ENCODE peak calls at places on chromosome 17, in eight cellular contexts. P is HFFc6, W is A549, T is PC-9, D is H9, B is endothelial cell, Z is D721Med, Q is HFF-Myc. I is an unnamed sample.

GRCh38 chr17:29168079-29168758 is 12.0 kb downstream of the MYO18A start:
- DNase-seq in W (no peak), Q (no peak), B (no peak), P (no peak), Z (no peak), T (no peak), D (no peak), I (no peak)

GRCh38 chr17:47324224-47325020 is 667 bp downstream of the EFCAB13 start:
- DNase-seq in P (no peak), T (no peak), B (peak; percentile 28), W (peak; percentile 53), D (peak; percentile 82), Q (no peak), Z (no peak), I (no peak)

GRCh38 chr17:39639566-39640458 is 2.9 kb downstream of the STARD3 start:
- DNase-seq in T (no peak), D (no peak), B (no peak), W (no peak), Z (no peak), Q (no peak), P (no peak), I (no peak)

GRCh38 chr17:77445030-77445907 is 304.5 kb downstream of the SEC14L1 start:
- DNase-seq in W (no peak), B (no peak), Z (no peak), T (no peak), Q (no peak), D (no peak), P (peak; percentile 43), I (no peak)

GRCh38 chr17:76735586-76736348 is 1.4 kb downstream of the SRSF2 start:
- DNase-seq in D (no peak), W (no peak), Q (no peak), T (no peak), B (no peak), Z (no peak), P (no peak), I (no peak)

GRCh38 chr17:35146214-35146833 is 1.3 kb upstream of the UNC45B start:
- DNase-seq in P (no peak), Z (no peak), Q (no peak), B (no peak), T (no peak), W (no peak), D (no peak), I (no peak)

GRCh38 chr17:47204722-47205418 is 4.3 kb upstream of the MYL4 start:
- DNase-seq in D (no peak), Q (no peak), W (no peak), T (peak; percentile 9), B (no peak), Z (no peak), P (peak; percentile 47), I (no peak)

GRCh38 chr17:40124279-40125141 is 2.7 kb downstream of the MSL1 start:
- DNase-seq in T (no peak), W (no peak), D (no peak), Q (no peak), P (no peak), B (no peak), Z (no peak), I (no peak)

GRCh38 chr17:76469991-76470739 is 2.8 kb downstream of the AANAT start:
- DNase-seq in T (no peak), Q (no peak), W (no peak), D (no peak), B (no peak), Z (no peak), P (no peak), I (no peak)

GRCh38 chr17:6021627-6022026 is 48.6 kb upstream of the WSCD1 start:
- DNase-seq in Z (no peak), P (no peak), T (no peak), B (no peak), W (no peak), Q (no peak), D (no peak), I (no peak)

GRCh38 chr17:38460082-38460715 is 31.9 kb downstream of the ARHGAP23 start:
- DNase-seq in D (no peak), B (no peak), W (no peak), T (no peak), Q (no peak), P (no peak), Z (no peak), I (no peak)

GRCh38 chr17:38461683-38462082 is 33.4 kb downstream of the ARHGAP23 start:
- DNase-seq in D (no peak), Q (no peak), Z (no peak), W (no peak), B (no peak), T (no peak), P (no peak), I (no peak)

GRCh38 chr17:38458521-38458920 is 30.3 kb downstream of the ARHGAP23 start:
- DNase-seq in T (no peak), D (no peak), Q (no peak), B (no peak), W (no peak), P (no peak), Z (peak; percentile 2), I (no peak)

GRCh38 chr17:38459556-38459955 is 31.3 kb downstream of the ARHGAP23 start:
- DNase-seq in P (no peak), Z (no peak), T (no peak), Q (no peak), D (no peak), B (no peak), W (no peak), I (no peak)

DNA sequence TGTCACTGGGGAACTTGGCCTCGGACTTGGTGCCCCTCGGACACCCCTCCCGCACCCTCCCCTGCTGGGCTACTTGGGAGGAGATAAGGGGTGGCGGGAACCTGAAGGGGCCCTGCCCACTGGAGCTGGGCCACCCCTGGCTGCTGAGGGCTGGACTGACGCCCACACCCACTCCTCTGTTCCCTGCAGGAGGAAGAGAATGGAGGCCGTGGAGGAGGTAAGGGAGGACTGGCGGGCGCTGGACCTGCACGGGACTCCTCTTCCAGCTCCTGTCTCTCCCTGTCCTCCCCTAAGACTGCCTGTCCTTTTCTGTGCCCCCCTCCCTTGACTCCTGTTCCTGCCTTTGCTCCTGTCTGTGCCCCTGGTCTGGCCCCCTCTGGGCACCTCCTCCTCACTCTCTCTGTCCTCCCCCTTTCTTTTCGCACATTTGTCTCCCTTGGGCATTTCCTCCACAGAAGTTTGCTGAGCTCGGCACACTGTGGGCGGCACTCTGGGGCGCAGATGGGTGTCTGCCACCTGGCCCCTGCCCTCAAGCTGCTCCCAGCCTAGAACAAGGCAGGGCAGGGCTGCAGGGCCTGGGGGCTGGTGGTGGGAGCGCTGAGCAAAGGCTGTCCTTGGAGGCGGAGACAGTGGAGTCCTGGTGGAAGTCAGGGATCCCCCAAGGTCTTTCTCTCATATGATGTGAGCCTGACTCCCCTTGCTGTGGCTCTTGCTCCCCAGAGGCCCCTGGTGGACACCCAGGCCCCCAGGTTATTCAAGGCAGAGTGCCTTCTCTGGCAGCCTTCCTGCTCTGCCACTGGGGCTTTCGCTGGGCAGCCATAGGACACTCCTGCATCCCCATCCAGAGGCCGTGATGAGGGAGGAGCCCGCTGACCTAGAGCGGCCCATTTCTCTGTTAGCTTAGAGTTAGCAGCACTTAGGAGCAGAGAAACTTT is 32.7 kb downstream of the ARHGAP23 start:
- DNase-seq in Z (no peak), W (no peak), P (no peak), Q (no peak), B (no peak), T (no peak), D (no peak), I (no peak)
- TF ChIP-seq CTCF in Z (no peak), W (no peak), P (peak; percentile 20), Q (no peak), B (no peak), T (no peak), D (no peak), I (no peak)

GRCh38 chr17:45269912-45270311 is 8.0 kb upstream of the SPATA32 start:
- DNase-seq in W (no peak), P (no peak), T (no peak), D (no peak), B (no peak), Q (no peak), Z (no peak), I (no peak)

GRCh38 chr17:45273551-45273957 is 11.7 kb upstream of the SPATA32 start:
- DNase-seq in T (no peak), D (no peak), P (no peak), B (no peak), Z (no peak), Q (no peak), W (no peak), I (no peak)

GRCh38 chr17:45274033-45274432 is 12.1 kb upstream of the SPATA32 start:
- DNase-seq in W (no peak), B (no peak), Q (no peak), P (no peak), T (no peak), Z (no peak), D (no peak), I (no peak)

GRCh38 chr17:45271603-45272002 is 9.7 kb upstream of the SPATA32 start:
- DNase-seq in Q (no peak), Z (no peak), D (no peak), P (no peak), B (no peak), W (no peak), T (no peak), I (no peak)

GRCh38 chr17:45270828-45271418 is 9.0 kb upstream of the SPATA32 start:
- DNase-seq in W (peak; percentile 68), B (peak; percentile 72), Z (peak; percentile 52), Q (no peak), P (no peak), D (peak; percentile 82), T (no peak), I (no peak)
- TF ChIP-seq CTCF in W (peak; percentile 68), B (peak; percentile 70), Z (peak; percentile 53), Q (peak; percentile 78), P (peak; percentile 80), D (peak; percentile 93), T (peak; percentile 80), I (peak; percentile 59)

DNA sequence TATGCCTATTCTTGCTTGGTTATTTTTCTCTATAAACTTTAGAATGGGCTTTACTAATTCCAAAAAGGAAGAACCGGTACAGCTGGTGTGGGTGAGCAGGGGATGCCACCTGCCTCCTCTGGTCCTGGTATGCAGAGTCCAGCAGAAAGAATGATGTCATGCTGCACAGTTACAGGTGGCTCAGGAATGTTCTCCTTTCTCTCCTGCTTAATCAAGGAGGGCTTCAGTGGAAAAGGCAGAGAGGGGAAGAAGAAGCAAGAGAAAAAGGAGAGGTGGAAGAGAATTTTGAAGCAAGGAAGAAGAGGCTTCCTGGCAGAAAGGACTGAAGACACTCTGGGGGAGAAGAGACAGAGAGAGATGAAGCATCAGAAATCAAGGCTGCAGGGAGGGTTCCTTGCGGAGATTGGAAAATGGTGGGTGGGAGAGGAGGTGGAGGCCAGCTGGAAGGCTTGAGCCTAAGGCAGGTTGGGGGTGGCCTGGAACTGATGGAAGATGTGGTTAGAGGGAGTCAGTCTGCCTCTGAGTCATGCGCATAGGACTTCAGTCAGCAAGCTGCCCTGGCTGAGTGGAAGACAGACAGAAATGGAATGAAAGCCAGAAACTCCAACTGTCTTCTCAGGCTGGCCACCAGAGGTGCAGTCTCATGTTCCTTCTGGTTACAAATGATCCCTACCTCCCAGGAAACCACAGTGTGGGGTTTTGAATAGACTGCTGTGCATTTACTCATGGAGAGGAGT is 64.6 kb upstream of the CRHR1 start:
- DNase-seq in T (peak; percentile 25), Z (no peak), P (peak; percentile 90), B (peak; percentile 9), D (peak; percentile 74), W (peak; percentile 82), Q (peak; percentile 41), I (no peak)
- TF ChIP-seq CTCF in T (peak; percentile 68), Z (peak; percentile 19), P (peak; percentile 79), B (peak; percentile 54), D (peak; percentile 60), W (peak; percentile 24), Q (peak; percentile 48), I (peak; percentile 48)

GRCh38 chr17:53168413-53168812 is 654.3 kb upstream of the KIF2B start:
- DNase-seq in Z (no peak), W (no peak), P (no peak), T (no peak), B (no peak), Q (no peak), D (no peak), I (no peak)

GRCh38 chr17:53166736-53167135 is 656.0 kb upstream of the KIF2B start:
- DNase-seq in B (no peak), W (no peak), D (no peak), Z (no peak), P (no peak), Q (no peak), T (no peak), I (no peak)
- TF ChIP-seq CTCF in B (no peak), W (no peak), D (no peak), Z (no peak), P (no peak), Q (no peak), T (no peak), I (no peak)

I was measured in progenitor cell of endocrine pancreas.